ENCODE peak calls at places on chromosome 13, in nine cellular contexts. M is pancreas, I is ovary, W is right lobe of liver, O is tibial nerve, Q is stomach, E is left ventricle myocardium inferior, T is AG04449, Z is brain microvascular endothelial cell. K is an unnamed sample.

GRCh38 chr13:83515267-83515666 is 367.0 kb downstream of the SLITRK1 start:
- DNase-seq in M (no peak), I (no peak), W (no peak), O (no peak), Q (no peak), E (no peak), T (peak; percentile 26), Z (peak; percentile 36), K (no peak)

GRCh38 chr13:51453959-51454703 is 1.3 kb upstream of the INTS6 start:
- DNase-seq in M (peak; percentile 33), I (peak; percentile 44), W (no peak), O (no peak), Q (no peak), E (peak; percentile 24), T (no peak), Z (no peak), K (no peak)

GRCh38 chr13:105497597-105497996 is 1037.9 kb downstream of the EFNB2 start:
- DNase-seq in M (no peak), I (no peak), W (no peak), O (no peak), Q (no peak), E (no peak), T (no peak), Z (no peak), K (no peak)

GRCh38 chr13:95341441-95341840 is 40.2 kb upstream of the ABCC4 start:
- DNase-seq in M (no peak), I (no peak), W (no peak), O (no peak), Q (no peak), E (no peak), T (no peak), Z (no peak), K (no peak)

GRCh38 chr13:67509039-67509438 is 278.9 kb upstream of the PCDH9 start:
- DNase-seq in M (no peak), I (no peak), W (no peak), O (no peak), Q (no peak), E (no peak), T (no peak), Z (no peak), K (no peak)

GRCh38 chr13:96214804-96215445 is 125.0 kb downstream of the HS6ST3 start:
- DNase-seq in M (no peak), I (no peak), W (no peak), O (no peak), Q (no peak), E (no peak), T (no peak), Z (no peak), K (no peak)

GRCh38 chr13:64471916-64472315 is 2758.2 kb downstream of the PCDH9 start:
- DNase-seq in M (no peak), I (no peak), W (no peak), O (no peak), Q (no peak), E (no peak), T (peak; percentile 9), Z (no peak), K (peak; percentile 7)

GRCh38 chr13:45511310-45512147 is 46.8 kb downstream of the COG3 start:
- DNase-seq in M (no peak), I (no peak), W (no peak), O (no peak), Q (no peak), E (no peak), T (no peak), Z (peak; percentile 53), K (peak; percentile 65)

GRCh38 chr13:66520511-66521390 is 709.4 kb downstream of the PCDH9 start:
- DNase-seq in M (no peak), I (no peak), W (no peak), O (no peak), Q (no peak), E (no peak), T (no peak), Z (no peak), K (no peak)

GRCh38 chr13:95087746-95088305 is 213.4 kb downstream of the ABCC4 start:
- DNase-seq in M (no peak), I (no peak), W (no peak), O (no peak), Q (no peak), E (no peak), T (no peak), Z (peak; percentile 43), K (no peak)

GRCh38 chr13:27593267-27593666 is 27.1 kb downstream of the LNX2 start:
- DNase-seq in M (no peak), I (no peak), W (no peak), O (no peak), Q (no peak), E (no peak), T (no peak), Z (no peak), K (no peak)

GRCh38 chr13:98507060-98507797 is 69.7 kb downstream of the STK24 start:
- DNase-seq in M (peak; percentile 75), I (peak; percentile 61), W (peak; percentile 67), O (no peak), Q (peak; percentile 86), E (peak; percentile 72), T (no peak), Z (peak; percentile 29), K (no peak)

GRCh38 chr13:43303040-43303729 is 279.8 kb downstream of the DNAJC15 start:
- DNase-seq in M (peak; percentile 71), I (peak; percentile 48), W (peak; percentile 73), O (no peak), Q (peak; percentile 78), E (peak; percentile 54), T (no peak), Z (peak; percentile 47), K (peak; percentile 59)

GRCh38 chr13:89982406-89983085 is 1364.9 kb upstream of the MIR17HG start:
- DNase-seq in M (no peak), I (no peak), W (no peak), O (no peak), Q (no peak), E (no peak), T (no peak), Z (no peak), K (no peak)

GRCh38 chr13:46149272-46150133 is 32.5 kb downstream of the LCP1 start:
- DNase-seq in M (no peak), I (no peak), W (no peak), O (no peak), Q (no peak), E (no peak), T (no peak), Z (peak; percentile 64), K (no peak)

GRCh38 chr13:20667857-20668256 is 35.6 kb upstream of the IL17D start:
- DNase-seq in M (no peak), I (no peak), W (no peak), O (no peak), Q (no peak), E (no peak), T (no peak), Z (no peak), K (no peak)

GRCh38 chr13:102566513-102566912 is 30.3 kb upstream of the TPP2 start:
- DNase-seq in M (no peak), I (no peak), W (peak; percentile 54), O (no peak), Q (no peak), E (no peak), T (no peak), Z (no peak), K (no peak)

GRCh38 chr13:77729502-77730221 is 32.2 kb downstream of the SLAIN1 start:
- DNase-seq in M (no peak), I (no peak), W (no peak), O (no peak), Q (no peak), E (no peak), T (no peak), Z (no peak), K (no peak)

GRCh38 chr13:94309997-94310842 is 169.3 kb downstream of the DCT start:
- DNase-seq in M (no peak), I (no peak), W (no peak), O (no peak), Q (no peak), E (no peak), T (peak; percentile 66), Z (peak; percentile 79), K (no peak)

GRCh38 chr13:106372199-106373160 is 163.0 kb downstream of the EFNB2 start:
- DNase-seq in M (no peak), I (no peak), W (no peak), O (no peak), Q (no peak), E (no peak), T (peak; percentile 77), Z (peak; percentile 63), K (no peak)

GRCh38 chr13:108218044-108218974 is at the start of gene ABHD13:
- DNase-seq in M (peak; percentile 93), I (peak; percentile 89), W (peak; percentile 92), O (peak; percentile 69), Q (peak; percentile 91), E (peak; percentile 89), T (peak; percentile 34), Z (peak; percentile 85), K (peak; percentile 63)

GRCh38 chr13:32164622-32165268 is 133.2 kb downstream of the FRY start:
- DNase-seq in M (no peak), I (no peak), W (no peak), O (no peak), Q (no peak), E (no peak), T (no peak), Z (peak; percentile 73), K (peak; percentile 69)

GRCh38 chr13:33676700-33677048 is 141.3 kb upstream of the RFC3 start:
- DNase-seq in M (peak; percentile 59), I (peak; percentile 36), W (peak; percentile 80), O (no peak), Q (peak; percentile 64), E (peak; percentile 31), T (no peak), Z (peak; percentile 36), K (no peak)
- H3K4me3 ChIP-seq in M (no peak overlapping the region), I (peak overlapping the region; percentile 32), W (peak overlapping the region; percentile 32), O (peak overlapping the region; percentile 43), Q (peak overlapping the region; percentile 46), E (peak overlapping the region; percentile 73), T (peak overlapping the region; percentile 40), Z (peak overlapping the region; percentile 41), K (peak overlapping the region; percentile 29)

GRCh38 chr13:29801737-29802305 is 48.6 kb downstream of the UBL3 start:
- DNase-seq in M (no peak), I (no peak), W (no peak), O (no peak), Q (no peak), E (no peak), T (no peak), Z (no peak), K (no peak)
- TF ChIP-seq CTCF in M (no peak), I (no peak), W (no peak), O (no peak), Q (no peak), E (no peak), T (no peak), Z (no peak), K (no peak)

GRCh38 chr13:40667622-40667978 is 1.2 kb upstream of the FOXO1 start:
- DNase-seq in M (no peak), I (peak; percentile 59), W (no peak), O (no peak), Q (no peak), E (no peak), T (no peak), Z (no peak), K (no peak)
- H3K4me3 ChIP-seq in M (peak overlapping the region; percentile 95), I (peak overlapping the region; percentile 78), W (peak overlapping the region; percentile 85), O (peak overlapping the region; percentile 96), Q (peak overlapping the region; percentile 76), E (peak overlapping the region; percentile 95), T (peak overlapping the region; percentile 67), Z (peak overlapping the region; percentile 60), K (peak overlapping the region; percentile 53)

DNA sequence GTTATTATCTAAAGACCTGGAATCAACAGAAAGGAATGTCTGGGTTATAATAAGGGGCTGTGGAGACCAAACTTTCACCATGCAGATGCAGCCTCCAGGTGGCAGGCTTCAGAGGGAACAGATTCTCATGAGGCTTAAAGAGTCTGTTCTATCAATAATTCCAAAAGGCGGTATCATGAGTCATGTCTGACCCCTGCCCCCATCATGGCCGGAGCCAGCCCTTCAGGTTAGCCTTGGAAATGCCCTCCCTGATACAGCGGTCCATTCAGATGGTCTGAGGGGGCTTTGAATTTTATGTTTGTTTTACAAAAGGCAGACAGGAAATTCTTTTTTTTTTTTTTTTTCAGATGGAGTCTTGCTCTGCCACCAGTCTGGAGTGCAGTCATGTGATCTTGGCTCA is 21.7 kb upstream of the LAMP1 start:
- DNase-seq in M (peak; percentile 34), I (peak; percentile 46), W (peak; percentile 68), O (no peak), Q (peak; percentile 50), E (no peak), T (no peak), Z (peak; percentile 68), K (peak; percentile 33)
- TF ChIP-seq CTCF in M (peak; percentile 17), I (no peak), W (peak; percentile 74), O (no peak), Q (no peak), E (peak; percentile 59), T (peak; percentile 46), Z (peak; percentile 80), K (peak; percentile 57)

K was measured in HFF-Myc.